ENCODE peak calls at places on chromosomes 2 and 18, in eight cellular contexts. S is AG08395; Y is suprapubic skin; G is thyroid gland; K is NCI-H1417; X is stimulated activated CD8-positive, alpha-beta memory T cell treated with anti-CD3 and anti-CD28 coated beads, Interleukin-2, amount 100 ng/mL, for 48 hours; C is progenitor cell of endocrine pancreas; D is G401. T is an unnamed sample.

GRCh38 chr18:11146947-11147345 is 2.4 kb downstream of the PIEZO2 start:
- DNase-seq in S (no peak), Y (no peak), G (no peak), K (no peak), X (no peak), C (no peak), D (peak), T (peak)

GRCh38 chr2:67839242-67839641 is 223.6 kb downstream of the C1D start:
- DNase-seq in S (no peak), Y (no peak), G (no peak), K (no peak), X (no peak), C (no peak), D (no peak), T (no peak)

GRCh38 chr2:120344991-120345975 is 653 bp upstream of the INHBB start:
- DNase-seq in S (peak), Y (no peak), G (peak), K (peak), X (no peak), C (no peak), D (no peak), T (peak)

GRCh38 chr2:40964509-40964908 is 512.6 kb upstream of the SLC8A1 start:
- DNase-seq in S (no peak), Y (no peak), G (no peak), K (no peak), X (no peak), C (no peak), D (no peak), T (no peak)

GRCh38 chr2:24409700-24410556 is 49.6 kb upstream of the ITSN2 start:
- DNase-seq in S (peak), Y (no peak), G (peak), K (peak), X (no peak), C (no peak), D (peak), T (peak)

GRCh38 chr2:126901459-126901858 is 2.8 kb downstream of the TEX51 start:
- DNase-seq in S (no peak), Y (no peak), G (no peak), K (no peak), X (no peak), C (peak), D (no peak), T (no peak)

GRCh38 chr2:239319261-239319661 is 81.6 kb downstream of the HDAC4 start:
- DNase-seq in S (peak), Y (peak), G (peak), K (no peak), X (no peak), C (peak), D (no peak), T (peak)

GRCh38 chr2:200751786-200752185 is 59.9 kb upstream of the BZW1 start:
- DNase-seq in S (no peak), Y (no peak), G (no peak), K (no peak), X (no peak), C (no peak), D (no peak), T (no peak)

GRCh38 chr2:141707486-141707885 is 423.3 kb downstream of the LRP1B start:
- DNase-seq in S (no peak), Y (no peak), G (no peak), K (no peak), X (no peak), C (no peak), D (no peak), T (no peak)

GRCh38 chr2:142525720-142526119 is 351.7 kb upstream of the KYNU start:
- DNase-seq in S (no peak), Y (no peak), G (no peak), K (no peak), X (no peak), C (no peak), D (no peak), T (no peak)

GRCh38 chr2:231611273-231612198 is 18.9 kb downstream of the TEX44 start:
- DNase-seq in S (peak), Y (peak), G (no peak), K (no peak), X (no peak), C (no peak), D (no peak), T (no peak)

GRCh38 chr2:39875182-39875913 is 96.3 kb upstream of the THUMPD2 start:
- DNase-seq in S (peak), Y (no peak), G (peak), K (no peak), X (no peak), C (no peak), D (peak), T (peak)

GRCh38 chr18:42781298-42781815 is 334.1 kb downstream of the RIT2 start:
- DNase-seq in S (no peak), Y (no peak), G (no peak), K (no peak), X (no peak), C (no peak), D (peak), T (no peak)

GRCh38 chr2:44596537-44597320 is 235.0 kb downstream of the CAMKMT start:
- DNase-seq in S (no peak), Y (no peak), G (no peak), K (no peak), X (no peak), C (no peak), D (no peak), T (no peak)

GRCh38 chr2:19748073-19748375 is 153.8 kb downstream of the TTC32 start:
- DNase-seq in S (no peak), Y (no peak), G (no peak), K (no peak), X (no peak), C (no peak), D (no peak), T (no peak)

GRCh38 chr18:51135361-51135760 is 62.1 kb downstream of the MEX3C start:
- DNase-seq in S (no peak), Y (no peak), G (no peak), K (no peak), X (no peak), C (no peak), D (no peak), T (no peak)

GRCh38 chr2:74417763-74418162 is 3.7 kb downstream of the C2orf81 start:
- DNase-seq in S (no peak), Y (no peak), G (no peak), K (no peak), X (no peak), C (no peak), D (no peak), T (no peak)

GRCh38 chr2:25338401-25338800 is 3.3 kb downstream of the DNMT3A start:
- DNase-seq in S (no peak), Y (no peak), G (peak), K (no peak), X (no peak), C (no peak), D (no peak), T (no peak)

GRCh38 chr2:70771446-70771845 is 3.4 kb upstream of the ADD2 start:
- DNase-seq in S (no peak), Y (no peak), G (no peak), K (no peak), X (no peak), C (no peak), D (no peak), T (no peak)

GRCh38 chr2:37326866-37327634 is 2.4 kb upstream of the PRKD3 start:
- DNase-seq in S (no peak), Y (no peak), G (no peak), K (no peak), X (no peak), C (no peak), D (no peak), T (no peak)

GRCh38 chr2:71358931-71359671 is 27.5 kb downstream of the ZNF638 start:
- DNase-seq in S (peak), Y (no peak), G (no peak), K (no peak), X (no peak), C (no peak), D (peak), T (no peak)

GRCh38 chr2:64541547-64541946 is 17.4 kb downstream of the AFTPH start:
- DNase-seq in S (no peak), Y (no peak), G (no peak), K (no peak), X (no peak), C (no peak), D (no peak), T (no peak)

GRCh38 chr2:189217546-189217945 is 38.0 kb upstream of the COL5A2 start:
- DNase-seq in S (no peak), Y (no peak), G (no peak), K (no peak), X (no peak), C (no peak), D (no peak), T (no peak)

GRCh38 chr2:187658952-187659525 is 104.8 kb upstream of the TFPI start:
- DNase-seq in S (no peak), Y (no peak), G (no peak), K (no peak), X (no peak), C (no peak), D (no peak), T (no peak)

GRCh38 chr2:2872713-2873449 is 504.7 kb downstream of the EIPR1 start:
- DNase-seq in S (no peak), Y (no peak), G (no peak), K (no peak), X (no peak), C (no peak), D (no peak), T (no peak)

GRCh38 chr2:229489016-229489415 is 217.9 kb upstream of the PID1 start:
- DNase-seq in S (no peak), Y (no peak), G (no peak), K (no peak), X (no peak), C (no peak), D (no peak), T (no peak)

GRCh38 chr2:8120979-8121825 is 560.7 kb upstream of the ID2 start:
- DNase-seq in S (no peak), Y (no peak), G (no peak), K (no peak), X (no peak), C (no peak), D (no peak), T (no peak)

GRCh38 chr2:104046466-104046865 is 807.4 kb upstream of the POU3F3 start:
- DNase-seq in S (no peak), Y (no peak), G (no peak), K (no peak), X (no peak), C (no peak), D (no peak), T (no peak)

GRCh38 chr2:240467149-240467642 is 31.7 kb downstream of the GPC1 start:
- DNase-seq in S (no peak), Y (no peak), G (no peak), K (no peak), X (no peak), C (peak), D (no peak), T (no peak)

GRCh38 chr2:10520154-10520553 is 72.0 kb upstream of the ODC1 start:
- DNase-seq in S (no peak), Y (no peak), G (no peak), K (no peak), X (no peak), C (no peak), D (no peak), T (no peak)

GRCh38 chr2:46434851-46435273 is 44.5 kb upstream of the TMEM247 start:
- DNase-seq in S (peak), Y (no peak), G (no peak), K (no peak), X (no peak), C (no peak), D (no peak), T (no peak)

GRCh38 chr2:237879058-237879430 is 19.6 kb downstream of the RAMP1 start:
- DNase-seq in S (no peak), Y (no peak), G (no peak), K (no peak), X (no peak), C (no peak), D (peak), T (peak)

GRCh38 chr2:176080540-176081355 is 3.0 kb downstream of the EVX2 start:
- DNase-seq in S (no peak), Y (no peak), G (no peak), K (no peak), X (no peak), C (no peak), D (no peak), T (no peak)

GRCh38 chr2:83742117-83742782 is 716.8 kb downstream of the SUCLG1 start:
- DNase-seq in S (no peak), Y (peak), G (no peak), K (no peak), X (no peak), C (no peak), D (peak), T (no peak)

GRCh38 chr2:48733067-48733503 is 22.4 kb downstream of the LHCGR start:
- DNase-seq in S (no peak), Y (no peak), G (no peak), K (peak), X (no peak), C (no peak), D (no peak), T (peak)

T was measured in DMS79 treated with DMSO at 0.1 percent for 48 hours.